ENCODE peak calls at places on chromosome 13, in nine cellular contexts. F is T follicular helper cell; W is pons; D is stimulated activated CD4-positive, alpha-beta T cell treated with anti-CD3 and anti-CD28 coated beads, Interleukin-1b, Interleukin-23, amount 100 ng/mL, for 24 hours; J is endodermal cell; H is activated effector memory CD4-positive, alpha-beta T cell treated with Interleukin-2 at 50 U/mL for 16 hours; T is ELR; Q is hypothalamus; A is CD4-positive, alpha-beta memory T cell. U is an unnamed sample.

GRCh38 chr13:98439896-98440295 is 137.0 kb downstream of the STK24 start:
- DNase-seq in F (no peak), W (no peak), D (no peak), J (no peak), H (no peak), T (no peak), Q (no peak), A (no peak), U (no peak)

GRCh38 chr13:49421391-49421790 is 22.5 kb downstream of the CAB39L start:
- DNase-seq in F (no peak), W (no peak), D (no peak), J (peak), H (no peak), T (peak), Q (no peak), A (peak), U (no peak)

GRCh38 chr13:26499209-26499601 is 58.3 kb upstream of the WASF3 start:
- DNase-seq in F (no peak), W (no peak), D (no peak), J (no peak), H (no peak), T (no peak), Q (no peak), A (no peak), U (no peak)

GRCh38 chr13:76638160-76638559 is 248.0 kb downstream of the KCTD12 start:
- DNase-seq in F (no peak), W (no peak), D (no peak), J (no peak), H (no peak), T (no peak), Q (no peak), A (no peak), U (no peak)

GRCh38 chr13:112770504-112770903 is 80.7 kb downstream of the ATP11A start:
- DNase-seq in F (no peak), W (no peak), D (no peak), J (no peak), H (no peak), T (no peak), Q (no peak), A (no peak), U (no peak)

GRCh38 chr13:75357576-75358295 is 124.2 kb downstream of the TBC1D4 start:
- DNase-seq in F (peak), W (no peak), D (no peak), J (peak), H (peak), T (peak), Q (no peak), A (peak), U (no peak)

GRCh38 chr13:109708014-109708617 is 78.3 kb downstream of the IRS2 start:
- DNase-seq in F (no peak), W (no peak), D (no peak), J (no peak), H (no peak), T (no peak), Q (no peak), A (no peak), U (no peak)

GRCh38 chr13:110000534-110001345 is 214.4 kb upstream of the IRS2 start:
- DNase-seq in F (no peak), W (no peak), D (no peak), J (no peak), H (no peak), T (peak), Q (no peak), A (no peak), U (no peak)

GRCh38 chr13:110197041-110197440 is 109.9 kb downstream of the COL4A1 start:
- DNase-seq in F (no peak), W (no peak), D (no peak), J (peak), H (no peak), T (no peak), Q (no peak), A (no peak), U (no peak)

GRCh38 chr13:104984296-104984818 is 1551.1 kb downstream of the EFNB2 start:
- DNase-seq in F (no peak), W (peak), D (no peak), J (no peak), H (peak), T (peak), Q (no peak), A (peak), U (peak)

GRCh38 chr13:98997738-98998641 is 20.1 kb upstream of the DOCK9 start:
- DNase-seq in F (no peak), W (no peak), D (no peak), J (peak), H (no peak), T (peak), Q (no peak), A (no peak), U (no peak)

GRCh38 chr13:88000239-88000638 is 329.1 kb downstream of the SLITRK5 start:
- DNase-seq in F (no peak), W (no peak), D (no peak), J (peak), H (no peak), T (peak), Q (no peak), A (no peak), U (no peak)

GRCh38 chr13:108070925-108071324 is 144.4 kb downstream of the LIG4 start:
- DNase-seq in F (no peak), W (no peak), D (no peak), J (no peak), H (no peak), T (no peak), Q (no peak), A (no peak), U (no peak)

GRCh38 chr13:85230754-85231153 is 568.5 kb downstream of the SLITRK6 start:
- DNase-seq in F (no peak), W (peak), D (no peak), J (no peak), H (no peak), T (no peak), Q (no peak), A (no peak), U (no peak)

GRCh38 chr13:106373989-106374572 is 161.4 kb downstream of the EFNB2 start:
- DNase-seq in F (no peak), W (no peak), D (no peak), J (peak), H (no peak), T (no peak), Q (no peak), A (no peak), U (no peak)

GRCh38 chr13:108120332-108120731 is 95.0 kb downstream of the LIG4 start:
- DNase-seq in F (no peak), W (peak), D (no peak), J (no peak), H (no peak), T (no peak), Q (no peak), A (no peak), U (no peak)

GRCh38 chr13:109100705-109101104 is 471.3 kb downstream of the MYO16 start:
- DNase-seq in F (no peak), W (no peak), D (no peak), J (no peak), H (no peak), T (no peak), Q (no peak), A (no peak), U (no peak)

GRCh38 chr13:39311619-39312018 is 273.4 kb downstream of the NHLRC3 start:
- DNase-seq in F (no peak), W (no peak), D (no peak), J (no peak), H (no peak), T (no peak), Q (no peak), A (no peak), U (no peak)

GRCh38 chr13:23570931-23571330 is 719 bp downstream of the TNFRSF19 start:
- DNase-seq in F (no peak), W (no peak), D (no peak), J (no peak), H (no peak), T (peak), Q (no peak), A (no peak), U (no peak)

GRCh38 chr13:41637578-41637977 is 180.2 kb downstream of the RGCC start:
- DNase-seq in F (no peak), W (no peak), D (no peak), J (no peak), H (no peak), T (no peak), Q (no peak), A (no peak), U (no peak)

U was measured in left colon.